ENCODE peak calls at places on chromosome 1, in ten cellular contexts. R is Right ventricle myocardium superior; X is GM19239; Q is stimulated activated CD8-positive, alpha-beta memory T cell treated with anti-CD3 and anti-CD28 coated beads, Interleukin-15, amount 100 ng/mL, for 1 hour; W is GM12891; B is stimulated activated CD4-positive, alpha-beta T cell treated with anti-CD3 and anti-CD28 coated beads, Interleukin-1b, Interleukin-23, amount 100 ng/mL, for 4 hours; F is nucleus accumbens; G is nephron progenitor cell; U is activated CD4-positive, alpha-beta T cell treated with anti-CD3 and anti-CD28 coated beads for 36 hours; J is upper lobe of left lung. K is an unnamed sample.

GRCh38 chr1:210597555-210598134 is 268.9 kb downstream of the HHAT start:
- DNase-seq in R (no peak), X (no peak), Q (no peak), W (no peak), B (no peak), F (no peak), G (no peak), U (no peak), J (peak), K (no peak)

GRCh38 chr1:87594736-87595383 is 266.2 kb downstream of the LMO4 start:
- DNase-seq in R (no peak), X (no peak), Q (no peak), W (no peak), B (no peak), F (no peak), G (no peak), U (no peak), J (no peak), K (peak)

GRCh38 chr1:75136921-75137641 is 2.9 kb downstream of the LHX8 start:
- DNase-seq in R (no peak), X (no peak), Q (no peak), W (no peak), B (no peak), F (no peak), G (no peak), U (no peak), J (no peak), K (no peak)

GRCh38 chr1:201385299-201385891 is 7.9 kb upstream of the TNNT2 start:
- DNase-seq in R (peak), X (peak), Q (no peak), W (peak), B (no peak), F (no peak), G (peak), U (peak), J (peak), K (peak)

GRCh38 chr1:15448877-15449462 is 7.6 kb upstream of the CELA2A start:
- DNase-seq in R (no peak), X (no peak), Q (no peak), W (no peak), B (no peak), F (no peak), G (no peak), U (no peak), J (no peak), K (no peak)

GRCh38 chr1:208772891-208773290 is 528.7 kb upstream of the PLXNA2 start:
- DNase-seq in R (no peak), X (no peak), Q (no peak), W (no peak), B (no peak), F (no peak), G (no peak), U (no peak), J (no peak), K (no peak)

GRCh38 chr1:178323067-178323466 is 173.7 kb downstream of the CLEC20A start:
- DNase-seq in R (no peak), X (no peak), Q (no peak), W (no peak), B (no peak), F (no peak), G (no peak), U (no peak), J (no peak), K (no peak)

GRCh38 chr1:115330480-115331013 is 7.5 kb downstream of the NGF start:
- DNase-seq in R (no peak), X (no peak), Q (no peak), W (no peak), B (no peak), F (no peak), G (no peak), U (no peak), J (no peak), K (no peak)

GRCh38 chr1:31072304-31072746 is 6.8 kb upstream of the PUM1 start:
- DNase-seq in R (no peak), X (no peak), Q (no peak), W (no peak), B (no peak), F (no peak), G (peak), U (no peak), J (no peak), K (no peak)

GRCh38 chr1:26035203-26035958 is 10.5 kb downstream of the SLC30A2 start:
- DNase-seq in R (peak), X (peak), Q (peak), W (peak), B (peak), F (peak), G (peak), U (peak), J (peak), K (peak)

GRCh38 chr1:63777965-63778880 is 4.4 kb downstream of the ROR1 start:
- DNase-seq in R (no peak), X (no peak), Q (no peak), W (no peak), B (no peak), F (no peak), G (no peak), U (no peak), J (no peak), K (no peak)

GRCh38 chr1:209150114-209150513 is 433.4 kb upstream of the CAMK1G start:
- DNase-seq in R (no peak), X (no peak), Q (no peak), W (no peak), B (no peak), F (no peak), G (peak), U (no peak), J (no peak), K (no peak)

GRCh38 chr1:166849135-166849534 is 9.9 kb downstream of the POGK start:
- DNase-seq in R (no peak), X (no peak), Q (no peak), W (no peak), B (no peak), F (no peak), G (no peak), U (no peak), J (no peak), K (no peak)

GRCh38 chr1:165080253-165080896 is 276.1 kb downstream of the LMX1A start:
- DNase-seq in R (no peak), X (no peak), Q (no peak), W (no peak), B (no peak), F (no peak), G (no peak), U (no peak), J (no peak), K (no peak)

GRCh38 chr1:74534241-74534640 is 21.8 kb upstream of the LRRC53 start:
- DNase-seq in R (no peak), X (no peak), Q (no peak), W (no peak), B (no peak), F (no peak), G (no peak), U (no peak), J (no peak), K (no peak)

GRCh38 chr1:10980094-10980577 is 32.3 kb upstream of the TARDBP start:
- DNase-seq in R (peak), X (no peak), Q (no peak), W (no peak), B (no peak), F (peak), G (peak), U (no peak), J (peak), K (peak)